ENCODE peak calls at places on chromosomes 4 and X, in six cellular contexts. E is IMR-90, I is tibial nerve, F is esophagus squamous epithelium, X is prostate gland, G is stomach. M is an unnamed sample.

GRCh38 chrX:49271341-49271740 is 1.7 kb downstream of the PPP1R3F start:
- DNase-seq in E (no peak), I (no peak), F (no peak), X (no peak), G (no peak), M (no peak)

GRCh38 chr4:20520901-20521300 is 179.4 kb upstream of the PACRGL start:
- DNase-seq in E (peak), I (no peak), F (no peak), X (no peak), G (no peak), M (no peak)

GRCh38 chr4:4614925-4615678 is 73.3 kb upstream of the STX18 start:
- DNase-seq in E (peak), I (no peak), F (no peak), X (no peak), G (no peak), M (no peak)

GRCh38 chr4:101458914-101459313 is 111.6 kb upstream of the PPP3CA start:
- DNase-seq in E (peak), I (no peak), F (no peak), X (no peak), G (no peak), M (no peak)

GRCh38 chrX:139692908-139693307 is 15.1 kb downstream of the MCF2 start:
- DNase-seq in E (no peak), I (no peak), F (no peak), X (no peak), G (no peak), M (no peak)

GRCh38 chrX:13906103-13906502 is 89.2 kb upstream of the GPM6B start:
- DNase-seq in E (no peak), I (no peak), F (no peak), X (no peak), G (no peak), M (no peak)

GRCh38 chrX:34300871-34301270 is 168.8 kb upstream of the FAM47A start:
- DNase-seq in E (peak), I (peak), F (no peak), X (peak), G (no peak), M (no peak)

GRCh38 chr4:41092128-41092527 is 122.2 kb downstream of the APBB2 start:
- DNase-seq in E (no peak), I (no peak), F (no peak), X (no peak), G (no peak), M (no peak)

GRCh38 chrX:13581554-13581953 is 12.2 kb downstream of the EGFL6 start:
- DNase-seq in E (no peak), I (no peak), F (no peak), X (no peak), G (no peak), M (no peak)

GRCh38 chr4:182938213-182938645 is 21.0 kb upstream of the DCTD start:
- DNase-seq in E (peak), I (peak), F (no peak), X (peak), G (peak), M (peak)

GRCh38 chr4:111813565-111814140 is 331.6 kb upstream of the FAM241A start:
- DNase-seq in E (no peak), I (no peak), F (no peak), X (no peak), G (no peak), M (no peak)

GRCh38 chr4:151418385-151418784 is 9.4 kb downstream of the FHIP1A start:
- DNase-seq in E (peak), I (no peak), F (no peak), X (no peak), G (no peak), M (no peak)

GRCh38 chr4:151417766-151418376 is 8.9 kb downstream of the FHIP1A start:
- DNase-seq in E (no peak), I (no peak), F (no peak), X (no peak), G (no peak), M (no peak)

GRCh38 chr4:151422862-151423261 is 13.9 kb downstream of the FHIP1A start:
- DNase-seq in E (no peak), I (no peak), F (no peak), X (no peak), G (no peak), M (no peak)

GRCh38 chr4:151418856-151419255 is 9.9 kb downstream of the FHIP1A start:
- DNase-seq in E (no peak), I (no peak), F (no peak), X (no peak), G (no peak), M (no peak)

GRCh38 chr4:151420408-151420807 is 11.4 kb downstream of the FHIP1A start:
- DNase-seq in E (no peak), I (no peak), F (no peak), X (no peak), G (no peak), M (no peak)
- TF ChIP-seq CTCF in E (no peak), I (no peak), F (no peak), X (no peak), G (no peak), M (no peak)

GRCh38 chr4:123553279-123553678 is 156.7 kb downstream of the SPRY1 start:
- DNase-seq in E (no peak), I (no peak), F (no peak), X (no peak), G (no peak), M (no peak)

GRCh38 chr4:123555500-123556273 is 159.1 kb downstream of the SPRY1 start:
- DNase-seq in E (peak), I (peak), F (peak), X (peak), G (peak), M (peak)

GRCh38 chr4:123553733-123554132 is 157.1 kb downstream of the SPRY1 start:
- DNase-seq in E (no peak), I (no peak), F (no peak), X (no peak), G (no peak), M (no peak)

GRCh38 chr4:123554819-123555499 is 158.4 kb downstream of the SPRY1 start:
- DNase-seq in E (no peak), I (peak), F (no peak), X (peak), G (no peak), M (no peak)

GRCh38 chr4:123554263-123554662 is 157.7 kb downstream of the SPRY1 start:
- DNase-seq in E (no peak), I (no peak), F (no peak), X (no peak), G (no peak), M (no peak)
- H3K27ac ChIP-seq in E (no peak), I (no peak), F (peak), X (no peak), G (peak), M (no peak)

GRCh38 chr4:170014359-170015008 is 11.7 kb downstream of the MFAP3L start:
- DNase-seq in E (no peak), I (no peak), F (no peak), X (no peak), G (no peak), M (no peak)

GRCh38 chr4:170011921-170012628 is 14.1 kb downstream of the MFAP3L start:
- DNase-seq in E (no peak), I (no peak), F (no peak), X (no peak), G (no peak), M (no peak)

GRCh38 chr4:170017252-170017651 is 8.9 kb downstream of the MFAP3L start:
- DNase-seq in E (no peak), I (no peak), F (no peak), X (no peak), G (no peak), M (no peak)

GRCh38 chr4:170012629-170012958 is 13.6 kb downstream of the MFAP3L start:
- DNase-seq in E (no peak), I (no peak), F (no peak), X (no peak), G (no peak), M (no peak)

GRCh38 chr4:170015285-170015684 is 10.9 kb downstream of the MFAP3L start:
- DNase-seq in E (no peak), I (no peak), F (no peak), X (peak), G (no peak), M (no peak)
- TF ChIP-seq POLR2A in E (no peak), I (no peak), F (no peak), X (no peak), G (no peak), M (no peak)

GRCh38 chr4:10106421-10107039 is 10.1 kb downstream of the WDR1 start:
- DNase-seq in E (peak), I (peak), F (no peak), X (peak), G (peak), M (peak)

GRCh38 chr4:10105421-10105820 is 11.2 kb downstream of the WDR1 start:
- DNase-seq in E (no peak), I (no peak), F (no peak), X (no peak), G (no peak), M (no peak)

GRCh38 chr4:10107111-10108091 is 9.2 kb downstream of the WDR1 start:
- DNase-seq in E (peak), I (no peak), F (no peak), X (no peak), G (no peak), M (no peak)

GRCh38 chr4:10104991-10105276 is 11.7 kb downstream of the WDR1 start:
- DNase-seq in E (no peak), I (no peak), F (no peak), X (no peak), G (no peak), M (no peak)

DNA sequence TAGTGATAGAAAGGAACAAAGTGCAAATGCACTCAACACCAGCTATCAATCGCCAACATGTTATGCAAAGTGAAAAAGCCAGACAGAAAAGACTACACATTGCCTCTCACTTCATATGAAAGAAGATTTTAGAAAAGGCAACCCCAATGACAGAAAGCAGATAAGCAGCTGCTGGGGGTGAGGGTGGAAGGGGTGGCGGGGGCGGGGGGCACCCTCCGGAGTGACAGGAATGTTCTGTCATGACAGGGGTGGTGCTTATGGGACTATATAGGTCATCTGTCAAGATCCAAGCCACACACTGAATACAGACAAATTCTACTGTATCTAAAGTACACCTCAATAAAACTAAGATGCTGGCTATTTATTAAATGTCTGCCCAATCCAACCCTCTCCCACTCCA is 10.7 kb downstream of the WDR1 start:
- DNase-seq in E (no peak), I (no peak), F (no peak), X (no peak), G (no peak), M (no peak)
- TF ChIP-seq CTCF in E (no peak), I (no peak), F (no peak), X (no peak), G (no peak), M (no peak)

DNA sequence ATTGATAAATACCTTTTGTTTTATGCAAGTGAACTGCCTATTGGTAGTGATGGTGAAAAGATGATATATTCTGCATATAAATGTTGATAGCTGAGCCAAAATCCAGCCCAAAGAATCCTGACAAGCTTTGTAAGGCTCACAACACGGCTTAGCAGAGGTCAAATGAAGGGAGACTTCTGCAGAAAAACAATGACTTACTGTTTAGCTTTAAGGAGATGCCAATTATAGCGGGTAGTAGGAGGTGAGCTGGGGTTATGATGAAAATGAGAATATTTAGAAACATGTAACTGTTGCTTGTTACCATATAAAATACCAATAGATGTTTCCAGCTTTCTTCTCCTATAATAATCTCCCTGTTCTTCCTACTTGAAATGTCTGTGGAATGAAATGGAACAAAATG is 97.1 kb downstream of the AFF1 start:
- DNase-seq in E (no peak), I (no peak), F (no peak), X (no peak), G (no peak), M (no peak)
- H3K27ac ChIP-seq in E (no peak), I (peak), F (peak), X (peak), G (peak), M (peak)

GRCh38 chr4:10116625-10117423 is at the start of gene WDR1:
- DNase-seq in E (peak), I (peak), F (peak), X (peak), G (peak), M (peak)
- TF ChIP-seq POLR2A in E (peak), I (peak), F (peak), X (peak), G (no peak), M (peak)